ENCODE peak calls at places on chromosome 9, in five cellular contexts. W is IMR-90, Z is mucosa of descending colon, B is neural crest cell, Q is GM20000. Y is an unnamed sample.

GRCh38 chr9:127004946-127005769 is 90.6 kb downstream of the RALGPS1 start:
- DNase-seq in W (peak), Z (no peak), B (no peak), Q (peak), Y (peak)

GRCh38 chr9:112065781-112066606 is 109.1 kb downstream of the SUSD1 start:
- DNase-seq in W (peak), Z (peak), B (no peak), Q (no peak), Y (no peak)

GRCh38 chr9:102842421-102842820 is 152.7 kb upstream of the CYLC2 start:
- DNase-seq in W (no peak), Z (no peak), B (no peak), Q (no peak), Y (no peak)

GRCh38 chr9:74726581-74726980 is 161.1 kb downstream of the TRPM6 start:
- DNase-seq in W (no peak), Z (no peak), B (no peak), Q (no peak), Y (no peak)

GRCh38 chr9:135076143-135076875 is 11.2 kb upstream of the OLFM1 start:
- DNase-seq in W (no peak), Z (no peak), B (no peak), Q (no peak), Y (no peak)

GRCh38 chr9:83034587-83034986 is 28.4 kb downstream of the RASEF start:
- DNase-seq in W (peak), Z (no peak), B (no peak), Q (no peak), Y (no peak)

GRCh38 chr9:37404590-37404989 is 17.9 kb upstream of the GRHPR start:
- DNase-seq in W (no peak), Z (no peak), B (no peak), Q (no peak), Y (no peak)

GRCh38 chr9:99134893-99135341 is 30.0 kb downstream of the TGFBR1 start:
- DNase-seq in W (peak), Z (no peak), B (no peak), Q (no peak), Y (no peak)

GRCh38 chr9:7166074-7166473 is 408.3 kb downstream of the KDM4C start:
- DNase-seq in W (no peak), Z (no peak), B (no peak), Q (no peak), Y (no peak)

GRCh38 chr9:68552700-68553099 is 12.0 kb upstream of the TMEM252 start:
- DNase-seq in W (peak), Z (no peak), B (no peak), Q (no peak), Y (no peak)

GRCh38 chr9:106613250-106613737 is 249.7 kb upstream of the ZNF462 start:
- DNase-seq in W (no peak), Z (peak), B (no peak), Q (no peak), Y (no peak)

GRCh38 chr9:86075132-86075807 is 24.1 kb downstream of the GOLM1 start:
- DNase-seq in W (peak), Z (no peak), B (no peak), Q (no peak), Y (no peak)

GRCh38 chr9:134835455-134835854 is 45.2 kb upstream of the FCN2 start:
- DNase-seq in W (no peak), Z (peak), B (no peak), Q (no peak), Y (no peak)

GRCh38 chr9:5621327-5621726 is 7.6 kb upstream of the RIC1 start:
- DNase-seq in W (peak), Z (no peak), B (no peak), Q (no peak), Y (no peak)

GRCh38 chr9:114225534-114226288 is 70.4 kb downstream of the COL27A1 start:
- DNase-seq in W (peak), Z (no peak), B (no peak), Q (no peak), Y (no peak)

GRCh38 chr9:21901538-21901937 is 92.7 kb downstream of the CDKN2A start:
- DNase-seq in W (no peak), Z (no peak), B (no peak), Q (no peak), Y (no peak)

GRCh38 chr9:93260290-93261066 is 76.5 kb downstream of the WNK2 start:
- DNase-seq in W (no peak), Z (no peak), B (no peak), Q (peak), Y (no peak)

GRCh38 chr9:120878188-120879130 is 1.5 kb upstream of the PHF19 start:
- DNase-seq in W (no peak), Z (no peak), B (no peak), Q (no peak), Y (no peak)

GRCh38 chr9:33289501-33289900 is 815 bp upstream of the NFX1 start:
- DNase-seq in W (no peak), Z (peak), B (no peak), Q (no peak), Y (no peak)

GRCh38 chr9:133715295-133715865 is 22.8 kb downstream of the SARDH start:
- DNase-seq in W (peak), Z (peak), B (no peak), Q (no peak), Y (no peak)

GRCh38 chr9:107314763-107315162 is 31.7 kb downstream of the RAD23B start:
- DNase-seq in W (no peak), Z (no peak), B (no peak), Q (no peak), Y (no peak)

GRCh38 chr9:100602302-100602930 is 24.5 kb downstream of the CAVIN4 start:
- DNase-seq in W (peak), Z (no peak), B (peak), Q (peak), Y (no peak)

GRCh38 chr9:76667521-76667957 is 96.7 kb upstream of the PCA3 start:
- DNase-seq in W (peak), Z (no peak), B (no peak), Q (no peak), Y (no peak)

GRCh38 chr9:136537896-136538598 is 7.8 kb downstream of the NOTCH1 start:
- DNase-seq in W (peak), Z (no peak), B (no peak), Q (no peak), Y (no peak)

GRCh38 chr9:136327313-136327971 is at the start of gene GPSM1:
- DNase-seq in W (peak), Z (no peak), B (no peak), Q (peak), Y (peak)

GRCh38 chr9:137639303-137640051 is 20.7 kb downstream of the EHMT1 start:
- DNase-seq in W (no peak), Z (no peak), B (no peak), Q (peak), Y (peak)
- TF ChIP-seq CTCF in W (no peak), Z (no peak), B (no peak), Q (no peak), Y (no peak)

GRCh38 chr9:35164711-35165110 is 2.9 kb downstream of the UNC13B start:
- DNase-seq in W (peak), Z (no peak), B (no peak), Q (no peak), Y (no peak)

GRCh38 chr9:35162605-35163315 is 951 bp downstream of the UNC13B start:
- DNase-seq in W (no peak), Z (no peak), B (no peak), Q (no peak), Y (no peak)

GRCh38 chr9:35163413-35163812 is 1.6 kb downstream of the UNC13B start:
- DNase-seq in W (no peak), Z (no peak), B (no peak), Q (no peak), Y (no peak)

GRCh38 chr9:35158501-35159280 is 3.1 kb upstream of the UNC13B start:
- DNase-seq in W (no peak), Z (no peak), B (no peak), Q (no peak), Y (no peak)

GRCh38 chr9:35161713-35162604 is at the start of gene UNC13B:
- DNase-seq in W (peak), Z (peak), B (peak), Q (peak), Y (peak)
- TF ChIP-seq CTCF in W (peak), Z (no peak), B (peak), Q (no peak), Y (no peak)

DNA sequence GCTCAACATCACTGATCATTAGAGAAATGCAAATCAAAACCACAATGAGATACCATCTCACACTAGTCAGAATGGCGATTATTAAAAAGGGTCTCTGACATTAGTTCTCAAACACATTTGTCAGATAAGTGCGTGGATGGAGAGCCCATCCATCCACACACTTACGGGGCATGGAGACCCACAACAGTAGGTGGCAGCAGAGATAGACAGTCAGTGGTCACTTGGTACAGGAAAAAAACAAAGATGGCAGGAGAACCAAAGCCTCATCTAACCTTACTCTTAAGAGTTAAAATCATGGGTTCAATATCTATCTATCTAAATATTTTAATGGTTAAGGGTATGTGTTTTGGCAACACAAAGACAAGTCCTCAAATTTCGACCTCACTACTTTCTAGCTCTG is 1378.7 kb upstream of the C9orf72 start:
- DNase-seq in W (no peak), Z (no peak), B (no peak), Q (peak), Y (no peak)
- TF ChIP-seq CTCF in W (no peak), Z (no peak), B (no peak), Q (peak), Y (peak)

DNA sequence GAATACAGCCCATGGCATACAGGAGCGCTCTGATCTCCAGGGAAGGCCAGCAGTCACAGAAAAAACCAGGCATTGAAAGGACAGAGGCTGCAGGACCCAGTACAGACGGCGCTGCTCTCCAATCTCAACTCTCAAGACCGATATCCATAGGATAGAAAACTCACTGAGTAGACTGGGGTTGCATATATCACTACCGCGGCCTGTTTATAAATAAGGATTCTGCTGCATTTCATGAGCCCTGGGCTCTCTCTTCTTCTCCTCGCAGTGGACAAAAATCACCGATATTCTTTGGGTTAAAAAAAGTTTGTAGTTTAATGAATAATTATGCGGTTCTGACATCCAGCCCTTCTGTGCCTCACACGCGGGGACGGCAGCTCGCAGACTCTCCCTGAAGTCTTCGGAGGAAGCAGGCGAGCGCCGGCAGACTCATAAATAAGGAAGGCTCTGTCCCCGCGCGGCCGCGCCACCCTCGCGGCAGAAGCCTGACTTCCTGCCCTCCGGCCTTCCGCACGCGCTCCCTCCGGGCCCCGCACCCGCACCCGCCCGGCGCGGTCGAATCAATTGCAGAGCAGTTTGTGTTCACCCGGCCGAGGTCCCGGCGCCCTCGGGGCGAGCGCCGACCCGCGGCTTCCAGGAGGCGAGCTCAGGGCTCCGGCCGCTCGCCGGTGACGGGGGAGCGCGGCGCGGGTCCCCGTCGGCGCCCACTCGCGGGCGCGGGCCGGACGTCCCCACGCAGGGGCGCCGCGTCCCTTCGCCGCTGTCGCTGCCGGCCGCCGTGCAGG is at the start of gene FAM78A:
- DNase-seq in W (no peak), Z (peak), B (no peak), Q (peak), Y (peak)
- TF ChIP-seq CTCF in W (no peak), Z (no peak), B (no peak), Q (no peak), Y (peak)

GRCh38 chr9:116051528-116051927 is 102.1 kb upstream of the PAPPA start:
- DNase-seq in W (no peak), Z (no peak), B (no peak), Q (no peak), Y (no peak)
- TF ChIP-seq CTCF in W (no peak), Z (no peak), B (no peak), Q (no peak), Y (no peak)

GRCh38 chr9:108776920-108777650 is 78.7 kb downstream of the ACTL7B start:
- DNase-seq in W (peak), Z (no peak), B (no peak), Q (no peak), Y (no peak)
- TF ChIP-seq CTCF in W (no peak), Z (no peak), B (no peak), Q (no peak), Y (no peak)

DNA sequence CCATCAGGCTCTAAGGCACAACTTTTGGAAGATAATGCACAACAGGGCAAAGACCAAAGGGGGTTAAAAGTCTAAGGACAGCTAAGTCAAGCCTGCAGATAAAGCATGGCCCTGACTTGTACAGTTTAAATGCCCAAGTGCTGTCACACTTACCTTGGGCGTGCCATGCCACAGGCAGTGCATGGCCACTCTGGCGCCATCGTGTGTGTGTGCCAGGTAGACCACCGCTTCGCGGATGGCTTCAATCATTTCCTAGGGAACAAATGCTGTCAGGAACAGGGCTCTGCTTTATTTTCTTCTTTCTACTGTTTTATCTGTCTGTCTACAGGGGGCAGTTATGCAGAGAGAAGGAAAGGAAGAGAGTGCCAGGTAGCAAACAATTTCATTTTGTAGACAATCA is 19.3 kb downstream of the PUM3 start:
- DNase-seq in W (no peak), Z (no peak), B (peak), Q (no peak), Y (no peak)
- TF ChIP-seq CTCF in W (peak), Z (no peak), B (peak), Q (no peak), Y (no peak)